ENCODE peak calls at places on chromosome 10, in seven cellular contexts. K is retinal pigment epithelial cell; Z is upper lobe of right lung; Q is HAP-1; L is IMR-90; M is stimulated activated CD4-positive, alpha-beta T cell treated with anti-CD3 and anti-CD28 coated beads, Interleukin-1b, Interleukin-23, amount 100 ng/mL, for 1 hour; A is activated CD4-positive, CD25-positive, alpha-beta regulatory T cell treated with anti-CD3 and anti-CD28 coated beads, Interleukin-2, amount 50 U/mL, for 72 hours. H is an unnamed sample.

GRCh38 chr10:118520116-118520742 is 75.2 kb downstream of the PRLHR start:
- DNase-seq in K (no peak), Z (no peak), Q (no peak), L (no peak), M (no peak), A (no peak), H (no peak)

GRCh38 chr10:133114726-133115452 is 27.2 kb downstream of the ADGRA1 start:
- DNase-seq in K (no peak), Z (no peak), Q (no peak), L (no peak), M (no peak), A (peak; percentile 23), H (no peak)

GRCh38 chr10:92575961-92576360 is 2.1 kb upstream of the IDE start:
- DNase-seq in K (no peak), Z (no peak), Q (no peak), L (peak; percentile 53), M (no peak), A (no peak), H (no peak)

GRCh38 chr10:100345570-100346330 is 1.3 kb upstream of the SCD start:
- DNase-seq in K (peak; percentile 53), Z (no peak), Q (no peak), L (peak; percentile 74), M (no peak), A (no peak), H (no peak)

GRCh38 chr10:120015064-120015463 is 122.5 kb downstream of the SEC23IP start:
- DNase-seq in K (no peak), Z (no peak), Q (no peak), L (no peak), M (no peak), A (no peak), H (no peak)

GRCh38 chr10:64059884-64060283 is 538.7 kb downstream of the REEP3 start:
- DNase-seq in K (no peak), Z (no peak), Q (no peak), L (no peak), M (no peak), A (no peak), H (no peak)

GRCh38 chr10:63363951-63364350 is 101.8 kb downstream of the JMJD1C start:
- DNase-seq in K (no peak), Z (no peak), Q (no peak), L (no peak), M (no peak), A (no peak), H (no peak)

GRCh38 chr10:102040721-102041120 is 15.3 kb downstream of the ARMH3 start:
- DNase-seq in K (no peak), Z (no peak), Q (no peak), L (no peak), M (no peak), A (no peak), H (no peak)

GRCh38 chr10:115963848-115964247 is 309.2 kb downstream of the GFRA1 start:
- DNase-seq in K (no peak), Z (no peak), Q (no peak), L (peak; percentile 16), M (no peak), A (no peak), H (no peak)

GRCh38 chr10:132418520-132419416 is 21.8 kb downstream of the PWWP2B start:
- DNase-seq in K (no peak), Z (peak; percentile 90), Q (peak; percentile 90), L (no peak), M (no peak), A (no peak), H (peak; percentile 87)

GRCh38 chr10:126640391-126640790 is 30.1 kb downstream of the C10orf90 start:
- DNase-seq in K (no peak), Z (no peak), Q (no peak), L (no peak), M (no peak), A (no peak), H (no peak)

GRCh38 chr10:29353887-29354561 is 65.2 kb downstream of the LYZL1 start:
- DNase-seq in K (no peak), Z (no peak), Q (no peak), L (no peak), M (no peak), A (no peak), H (no peak)

GRCh38 chr10:11668847-11669610 is 57.6 kb upstream of the USP6NL start:
- DNase-seq in K (no peak), Z (no peak), Q (no peak), L (no peak), M (no peak), A (no peak), H (no peak)

GRCh38 chr10:96304241-96304640 is at the start of gene DNTT:
- DNase-seq in K (no peak), Z (no peak), Q (no peak), L (no peak), M (no peak), A (no peak), H (no peak)

H was measured in body of pancreas.